ENCODE peak calls at places on chromosomes 4 and X, in four cellular contexts. U, C, Z and L are unnamed samples.

GRCh38 chr4:39450618-39451017 is 8.1 kb downstream of the RPL9 start:
- DNase-seq in U (no peak), C (no peak), Z (no peak), L (no peak)

GRCh38 chr4:27692098-27692679 is 831.5 kb downstream of the STIM2 start:
- DNase-seq in U (no peak), C (no peak), Z (peak; percentile 71), L (no peak)

GRCh38 chrX:117335209-117335608 is 781.4 kb downstream of the KLHL13 start:
- DNase-seq in U (no peak), C (no peak), Z (no peak), L (no peak)

GRCh38 chr4:57369446-57369845 is 259.3 kb upstream of the IGFBP7 start:
- DNase-seq in U (no peak), C (no peak), Z (no peak), L (no peak)

GRCh38 chrX:2498781-2499302 is 1.9 kb downstream of the DHRSX start:
- DNase-seq in U (no peak), C (no peak), Z (no peak), L (no peak)

GRCh38 chr4:168648929-168649328 is 152.1 kb downstream of the PALLD start:
- DNase-seq in U (no peak), C (no peak), Z (peak; percentile 39), L (no peak)

GRCh38 chr4:121156822-121157769 is 7.0 kb downstream of the TNIP3 start:
- DNase-seq in U (peak; percentile 5), C (no peak), Z (no peak), L (no peak)

GRCh38 chr4:118942465-118942864 is 53.8 kb downstream of the SYNPO2 start:
- DNase-seq in U (no peak), C (no peak), Z (peak; percentile 67), L (no peak)

GRCh38 chr4:141356936-141357335 is 136.2 kb downstream of the ZNF330 start:
- DNase-seq in U (no peak), C (no peak), Z (no peak), L (no peak)

GRCh38 chr4:149709640-149710039 is 106.0 kb downstream of the IQCM start:
- DNase-seq in U (no peak), C (no peak), Z (no peak), L (no peak)

GRCh38 chr4:108155373-108155772 is 13.4 kb downstream of the LEF1 start:
- DNase-seq in U (no peak), C (no peak), Z (peak; percentile 3), L (no peak)

GRCh38 chr4:8427761-8428287 is 12.7 kb downstream of the ACOX3 start:
- DNase-seq in U (no peak), C (no peak), Z (peak; percentile 29), L (no peak)

GRCh38 chrX:47217121-47217851 is 1.2 kb upstream of the CDK16 start:
- DNase-seq in U (peak; percentile 65), C (no peak), Z (peak; percentile 75), L (no peak)

GRCh38 chrX:54933150-54933826 is 12.7 kb downstream of the TRO start:
- DNase-seq in U (no peak), C (no peak), Z (no peak), L (no peak)

GRCh38 chr4:170138580-170139194 is 48.9 kb upstream of the AADAT start:
- DNase-seq in U (peak; percentile 61), C (peak; percentile 44), Z (peak; percentile 44), L (peak; percentile 29)

GRCh38 chr4:56267558-56267957 is 119.7 kb downstream of the AASDH start:
- DNase-seq in U (no peak), C (no peak), Z (no peak), L (no peak)

GRCh38 chrX:29648161-29648560 is 567.2 kb upstream of the MAGEB2 start:
- DNase-seq in U (no peak), C (no peak), Z (no peak), L (no peak)

GRCh38 chr4:622071-622995 is 3.0 kb upstream of the PDE6B start:
- DNase-seq in U (no peak), C (no peak), Z (no peak), L (no peak)

GRCh38 chr4:113394730-113395530 is 345.5 kb downstream of the ANK2 start:
- DNase-seq in U (peak; percentile 91), C (peak; percentile 4), Z (peak; percentile 84), L (peak; percentile 82)

GRCh38 chr4:20658456-20658855 is 41.8 kb upstream of the PACRGL start:
- DNase-seq in U (no peak), C (no peak), Z (no peak), L (no peak)

GRCh38 chr4:15396157-15396800 is 31.6 kb upstream of the C1QTNF7 start:
- DNase-seq in U (no peak), C (peak; percentile 15), Z (peak; percentile 27), L (no peak)

GRCh38 chr4:185625503-185625902 is 90.2 kb upstream of the PDLIM3 start:
- DNase-seq in U (no peak), C (no peak), Z (no peak), L (no peak)

GRCh38 chrX:34382416-34382815 is 250.3 kb upstream of the FAM47A start:
- DNase-seq in U (no peak), C (no peak), Z (no peak), L (no peak)

GRCh38 chr4:87243426-87244053 is 23.1 kb upstream of the KLHL8 start:
- DNase-seq in U (no peak), C (no peak), Z (peak; percentile 18), L (no peak)

GRCh38 chr4:16695896-16696295 is 202.5 kb downstream of the LDB2 start:
- DNase-seq in U (no peak), C (no peak), Z (no peak), L (no peak)

GRCh38 chr4:152352645-152353116 is 183.2 kb downstream of the FBXW7 start:
- DNase-seq in U (peak; percentile 82), C (no peak), Z (peak; percentile 96), L (peak; percentile 4)

GRCh38 chrX:10794203-10794630 is 173.8 kb upstream of the MID1 start:
- DNase-seq in U (no peak), C (no peak), Z (no peak), L (no peak)

GRCh38 chrX:152445926-152446325 is 5.2 kb downstream of the GABRA3 start:
- DNase-seq in U (no peak), C (no peak), Z (no peak), L (no peak)

GRCh38 chrX:97854071-97854470 is 970.4 kb downstream of the RPA4 start:
- DNase-seq in U (peak; percentile 13), C (no peak), Z (no peak), L (no peak)

GRCh38 chrX:136028383-136028984 is 43.2 kb downstream of the SLC9A6 start:
- DNase-seq in U (peak; percentile 15), C (no peak), Z (peak; percentile 60), L (no peak)

GRCh38 chr4:155703486-155704227 is 37.0 kb downstream of the GUCY1A1 start:
- DNase-seq in U (no peak), C (no peak), Z (no peak), L (no peak)

GRCh38 chr4:14877246-14878220 is 124.7 kb upstream of the CPEB2 start:
- DNase-seq in U (no peak), C (no peak), Z (peak; percentile 56), L (no peak)